ENCODE peak calls at places on chromosome 7, in four cellular contexts. Y is bronchial epithelial cell, D is RCC 7860, J is GDM1. C is an unnamed sample.
A peak's percentile ranks its signal among the peaks of the same experiment; 100 is the strongest.

GRCh38 chr7:106110885-106111670 is 1.0 kb downstream of the SYPL1 start:
- DNase-seq in Y (peak; percentile 47), D (peak; percentile 23), J (no peak), C (no peak)

GRCh38 chr7:154598864-154599263 is 404.1 kb downstream of the PAXIP1 start:
- DNase-seq in Y (no peak), D (no peak), J (no peak), C (no peak)

GRCh38 chr7:2261611-2262010 is 19.6 kb downstream of the NUDT1 start:
- DNase-seq in Y (no peak), D (no peak), J (peak; percentile 30), C (no peak)

GRCh38 chr7:1986366-1987083 is 246.2 kb downstream of the MAD1L1 start:
- DNase-seq in Y (no peak), D (no peak), J (no peak), C (no peak)

GRCh38 chr7:75979361-75980125 is 14.9 kb downstream of the TMEM120A start:
- DNase-seq in Y (no peak), D (no peak), J (no peak), C (no peak)

GRCh38 chr7:52184006-52184703 is 851.3 kb upstream of the POM121L12 start:
- DNase-seq in Y (peak; percentile 33), D (no peak), J (no peak), C (no peak)

GRCh38 chr7:66779669-66780408 is 39.3 kb downstream of the RABGEF1 start:
- DNase-seq in Y (peak; percentile 63), D (no peak), J (no peak), C (peak; percentile 33)

GRCh38 chr7:585873-586272 is 66.2 kb upstream of the PDGFA start:
- DNase-seq in Y (no peak), D (no peak), J (no peak), C (no peak)

GRCh38 chr7:42677751-42678231 is 234.1 kb downstream of the C7orf25 start:
- DNase-seq in Y (peak; percentile 88), D (peak; percentile 9), J (no peak), C (peak; percentile 91)

GRCh38 chr7:433558-433957 is 86.1 kb downstream of the PDGFA start:
- DNase-seq in Y (no peak), D (no peak), J (no peak), C (no peak)

GRCh38 chr7:157613575-157614322 is 276.9 kb downstream of the DNAJB6 start:
- DNase-seq in Y (no peak), D (no peak), J (no peak), C (no peak)

GRCh38 chr7:5453566-5454075 is 30.0 kb upstream of the TNRC18 start:
- DNase-seq in Y (no peak), D (no peak), J (no peak), C (no peak)

GRCh38 chr7:142355328-142355727 is 97.5 kb upstream of the PRSS58 start:
- DNase-seq in Y (peak; percentile 62), D (no peak), J (no peak), C (peak; percentile 49)

GRCh38 chr7:54560183-54560582 is 18.0 kb downstream of the VSTM2A start:
- DNase-seq in Y (no peak), D (no peak), J (no peak), C (no peak)

GRCh38 chr7:142345817-142346216 is 88.0 kb upstream of the PRSS58 start:
- DNase-seq in Y (no peak), D (no peak), J (peak; percentile 21), C (no peak)

GRCh38 chr7:100222445-100223132 is 2.8 kb downstream of the PVRIG start:
- DNase-seq in Y (no peak), D (no peak), J (no peak), C (no peak)

GRCh38 chr7:127673902-127674301 is 21.9 kb downstream of the SND1 start:
- DNase-seq in Y (no peak), D (no peak), J (no peak), C (peak; percentile 7)

GRCh38 chr7:29401827-29402226 is 161.8 kb upstream of the PRR15 start:
- DNase-seq in Y (no peak), D (no peak), J (no peak), C (no peak)

GRCh38 chr7:157250605-157251228 is 86.1 kb upstream of the DNAJB6 start:
- DNase-seq in Y (peak; percentile 70), D (peak; percentile 39), J (no peak), C (peak; percentile 51)

GRCh38 chr7:102860351-102860811 is 52.4 kb upstream of the LRRC17 start:
- DNase-seq in Y (peak; percentile 42), D (no peak), J (no peak), C (peak; percentile 47)

GRCh38 chr7:140342732-140343514 is 55.4 kb downstream of the SLC37A3 start:
- DNase-seq in Y (peak; percentile 11), D (no peak), J (peak; percentile 24), C (peak; percentile 6)

GRCh38 chr7:142956951-142957623 is 5.1 kb downstream of the KEL start:
- DNase-seq in Y (peak; percentile 81), D (no peak), J (no peak), C (peak; percentile 16)

GRCh38 chr7:112495820-112496462 is 15.2 kb downstream of the LSMEM1 start:
- DNase-seq in Y (peak; percentile 71), D (peak; percentile 44), J (peak; percentile 19), C (peak; percentile 64)

GRCh38 chr7:17370901-17371550 is 72.6 kb downstream of the AHR start:
- DNase-seq in Y (no peak), D (peak; percentile 26), J (no peak), C (no peak)

GRCh38 chr7:121428857-121429489 is 32.9 kb upstream of the FAM3C start:
- DNase-seq in Y (peak; percentile 55), D (peak; percentile 91), J (no peak), C (peak; percentile 5)

GRCh38 chr7:44973610-44974401 is 5.0 kb downstream of the MYO1G start:
- DNase-seq in Y (no peak), D (no peak), J (peak; percentile 12), C (no peak)

GRCh38 chr7:17677408-17677807 is 262.9 kb downstream of the SNX13 start:
- DNase-seq in Y (peak; percentile 64), D (peak; percentile 31), J (no peak), C (peak; percentile 65)

GRCh38 chr7:40641717-40642116 is 506.9 kb downstream of the SUGCT start:
- DNase-seq in Y (no peak), D (no peak), J (no peak), C (no peak)

GRCh38 chr7:81299272-81299671 is 380.4 kb upstream of the SEMA3C start:
- DNase-seq in Y (peak; percentile 95), D (peak; percentile 90), J (no peak), C (peak; percentile 97)

GRCh38 chr7:131687296-131687695 is 130.9 kb upstream of the PODXL start:
- DNase-seq in Y (no peak), D (no peak), J (no peak), C (no peak)

GRCh38 chr7:158093156-158093796 is 494.3 kb downstream of the PTPRN2 start:
- DNase-seq in Y (no peak), D (no peak), J (no peak), C (no peak)

GRCh38 chr7:46784746-46785145 is 797.2 kb downstream of the TNS3 start:
- DNase-seq in Y (peak; percentile 97), D (peak; percentile 93), J (no peak), C (peak; percentile 90)

GRCh38 chr7:99597762-99598501 is at the start of gene TMEM225B:
- DNase-seq in Y (no peak), D (no peak), J (no peak), C (no peak)

GRCh38 chr7:4025211-4025610 is 656.9 kb upstream of the FOXK1 start:
- DNase-seq in Y (no peak), D (no peak), J (no peak), C (no peak)

C was measured in mammary epithelial cell.